ENCODE peak calls at places on chromosomes 13 and 19, in nine cellular contexts. P is fibroblast of villous mesenchyme, H is heart right ventricle, K is esophagus squamous epithelium, U is AG10803, E is fibroblast of lung, Z is cardiac fibroblast, C is sigmoid colon, J is lower leg skin. G is an unnamed sample.

GRCh38 chr13:95168191-95168590 is 133.1 kb downstream of the ABCC4 start:
- DNase-seq in P (no peak), H (no peak), K (no peak), U (no peak), E (no peak), Z (no peak), C (no peak), J (no peak), G (no peak)

GRCh38 chr13:96994849-96995243 is 570 bp upstream of the OXGR1 start:
- DNase-seq in P (no peak), H (no peak), K (no peak), U (no peak), E (no peak), Z (no peak), C (no peak), J (no peak), G (no peak)

GRCh38 chr13:99366075-99366987 is 59.1 kb upstream of the GPR183 start:
- DNase-seq in P (no peak), H (no peak), K (no peak), U (no peak), E (no peak), Z (no peak), C (no peak), J (peak), G (no peak)

GRCh38 chr19:55368701-55369563 is 1.3 kb downstream of the IL11 start:
- DNase-seq in P (peak), H (no peak), K (no peak), U (peak), E (peak), Z (peak), C (no peak), J (no peak), G (no peak)

GRCh38 chr19:3110126-3110825 is 16.1 kb downstream of the GNA11 start:
- DNase-seq in P (no peak), H (no peak), K (no peak), U (no peak), E (no peak), Z (no peak), C (no peak), J (no peak), G (no peak)

GRCh38 chr19:49427855-49428546 is 2.8 kb downstream of the GFY start:
- DNase-seq in P (no peak), H (no peak), K (no peak), U (no peak), E (no peak), Z (no peak), C (no peak), J (no peak), G (no peak)

GRCh38 chr19:38741670-38742069 is 2.6 kb downstream of the CAPN12 start:
- DNase-seq in P (no peak), H (no peak), K (no peak), U (no peak), E (no peak), Z (no peak), C (no peak), J (no peak), G (no peak)

GRCh38 chr13:91510058-91510457 is 111.6 kb downstream of the GPC5 start:
- DNase-seq in P (no peak), H (no peak), K (no peak), U (no peak), E (no peak), Z (no peak), C (no peak), J (no peak), G (no peak)

GRCh38 chr13:59806801-59807200 is 356.9 kb downstream of the DIAPH3 start:
- DNase-seq in P (no peak), H (no peak), K (no peak), U (no peak), E (no peak), Z (no peak), C (no peak), J (no peak), G (no peak)

GRCh38 chr13:49667773-49668172 is 23.5 kb downstream of the EBPL start:
- DNase-seq in P (no peak), H (no peak), K (no peak), U (peak), E (peak), Z (no peak), C (no peak), J (no peak), G (no peak)

GRCh38 chr13:114151565-114152284 is 19.3 kb upstream of the RASA3 start:
- DNase-seq in P (no peak), H (no peak), K (no peak), U (no peak), E (peak), Z (no peak), C (no peak), J (peak), G (no peak)

GRCh38 chr13:21637296-21637695 is 33.3 kb upstream of the MICU2 start:
- DNase-seq in P (peak), H (no peak), K (no peak), U (no peak), E (peak), Z (peak), C (no peak), J (no peak), G (no peak)

GRCh38 chr19:39498262-39499081 is at the start of gene DLL3:
- DNase-seq in P (peak), H (no peak), K (no peak), U (no peak), E (no peak), Z (no peak), C (no peak), J (no peak), G (no peak)

GRCh38 chr19:33689886-33690285 is 68.1 kb downstream of the CHST8 start:
- DNase-seq in P (no peak), H (no peak), K (no peak), U (no peak), E (no peak), Z (no peak), C (no peak), J (peak), G (no peak)

GRCh38 chr19:5225486-5226345 is 114.9 kb downstream of the PTPRS start:
- DNase-seq in P (no peak), H (no peak), K (no peak), U (no peak), E (no peak), Z (no peak), C (no peak), J (no peak), G (no peak)
- TF ChIP-seq CTCF in P (peak), H (peak), K (no peak), U (peak), E (peak), Z (peak), C (no peak), J (no peak), G (peak)

GRCh38 chr19:916645-917322 is 349 bp upstream of the KISS1R start:
- DNase-seq in P (no peak), H (no peak), K (no peak), U (no peak), E (no peak), Z (no peak), C (no peak), J (no peak), G (no peak)

GRCh38 chr19:913080-913748 is at the start of gene R3HDM4:
- DNase-seq in P (peak), H (peak), K (no peak), U (peak), E (peak), Z (peak), C (peak), J (peak), G (no peak)

GRCh38 chr19:911197-912033 is 1.6 kb downstream of the R3HDM4 start:
- DNase-seq in P (no peak), H (no peak), K (no peak), U (no peak), E (no peak), Z (no peak), C (no peak), J (no peak), G (no peak)

GRCh38 chr19:917323-918151 is at the start of gene KISS1R:
- DNase-seq in P (no peak), H (no peak), K (no peak), U (no peak), E (no peak), Z (no peak), C (no peak), J (no peak), G (no peak)

GRCh38 chr19:912181-913079 is 589 bp downstream of the R3HDM4 start:
- DNase-seq in P (no peak), H (no peak), K (no peak), U (no peak), E (no peak), Z (no peak), C (no peak), J (no peak), G (no peak)
- H3K4me3 ChIP-seq in P (peak), H (peak), K (peak), U (peak), E (peak), Z (peak), C (peak), J (peak), G (peak)

GRCh38 chr19:35195822-35196221 is 32.7 kb downstream of the FAM187B start:
- DNase-seq in P (no peak), H (no peak), K (no peak), U (peak), E (no peak), Z (no peak), C (no peak), J (no peak), G (peak)

GRCh38 chr19:35199481-35199880 is 29.1 kb downstream of the FAM187B start:
- DNase-seq in P (no peak), H (no peak), K (no peak), U (no peak), E (no peak), Z (no peak), C (no peak), J (no peak), G (no peak)

DNA sequence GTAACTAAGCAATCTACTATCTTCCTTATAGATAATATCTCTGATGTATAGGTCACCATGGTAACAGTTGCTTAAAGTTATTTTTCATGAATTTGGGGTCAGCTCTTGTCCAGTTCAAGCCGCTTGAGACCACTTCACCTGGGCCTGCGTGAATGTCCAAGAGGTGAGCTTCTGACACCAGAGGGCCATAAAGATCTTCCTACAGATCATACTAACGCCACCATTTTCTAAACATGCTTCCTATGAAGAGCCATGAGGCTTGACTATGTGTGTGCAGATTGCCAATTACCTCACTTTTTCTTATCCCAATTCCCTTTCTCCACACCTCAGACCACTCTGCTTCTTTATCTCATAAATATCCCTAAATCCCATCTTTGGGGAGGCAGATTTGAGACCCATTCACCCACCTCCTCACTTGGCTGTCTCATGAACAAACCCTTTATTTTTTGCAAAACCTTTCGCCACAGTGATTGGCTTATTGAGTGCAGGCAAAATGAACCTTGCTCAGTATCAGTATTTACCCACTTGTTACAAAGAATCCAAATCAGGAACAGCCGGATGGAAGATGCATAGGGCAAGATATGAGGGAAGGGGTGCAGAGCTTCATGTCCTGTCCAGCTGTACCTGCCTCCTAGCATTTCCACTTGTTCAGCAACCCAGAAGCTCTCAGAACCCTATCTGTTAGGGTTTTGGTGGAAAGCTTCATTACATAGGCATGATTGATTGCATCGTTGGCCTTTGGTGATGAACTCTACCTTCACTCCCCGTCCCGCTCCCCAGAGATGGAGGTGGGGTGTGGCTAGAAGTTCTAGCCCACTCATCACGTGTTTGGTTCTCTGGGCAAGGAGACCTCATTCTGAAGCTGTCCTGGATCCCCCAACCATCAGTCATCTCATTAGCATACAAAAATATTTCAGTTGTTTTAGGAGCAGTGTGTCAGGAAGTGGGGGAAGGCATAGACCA is 34.2 kb downstream of the FAM187B start:
- DNase-seq in P (no peak), H (no peak), K (no peak), U (no peak), E (no peak), Z (no peak), C (no peak), J (no peak), G (no peak)
- TF ChIP-seq CTCF in P (no peak), H (no peak), K (no peak), U (no peak), E (no peak), Z (no peak), C (no peak), J (no peak), G (no peak)

DNA sequence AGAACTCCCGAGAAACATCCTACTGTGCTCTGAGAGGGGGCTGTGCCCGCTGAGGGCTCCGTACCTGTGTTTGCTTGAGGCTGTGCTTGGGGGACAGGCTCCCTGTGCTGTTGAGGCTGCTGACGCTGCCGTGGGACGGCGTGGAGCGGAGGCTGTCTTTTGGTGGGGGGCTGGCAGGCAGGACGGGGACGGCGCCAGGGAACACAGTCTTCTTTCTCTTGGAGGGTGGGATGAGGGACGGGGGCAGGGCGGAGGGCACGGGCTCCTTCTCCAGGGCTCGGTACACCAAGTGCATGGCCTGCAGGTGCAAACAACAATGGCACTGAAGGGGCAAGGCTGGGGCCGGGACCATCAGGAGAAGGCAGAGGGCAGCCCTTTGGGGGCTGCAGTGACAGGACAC is 46.8 kb downstream of the EPS15L1 start:
- DNase-seq in P (no peak), H (no peak), K (no peak), U (no peak), E (no peak), Z (no peak), C (no peak), J (no peak), G (no peak)
- H3K4me3 ChIP-seq in P (no peak), H (no peak), K (no peak), U (no peak), E (no peak), Z (no peak), C (no peak), J (no peak), G (no peak)